ENCODE peak calls at places on chromosome 14, in six cellular contexts. E is dermis microvascular lymphatic vessel endothelial cell, D is NCI-H1105, U is ELR, G is naive B cell, V is fibroblast of gingiva. Z is an unnamed sample.

GRCh38 chr14:105918496-105919262 is 392.3 kb downstream of the TMEM121 start:
- DNase-seq in G (no peak), E (no peak), D (no peak), U (no peak), V (no peak), Z (no peak)

GRCh38 chr14:90675399-90675798 is 140.8 kb downstream of the TTC7B start:
- DNase-seq in U (peak), G (no peak), V (peak), E (no peak), D (no peak), Z (no peak)

GRCh38 chr14:42911642-42912041 is 1305.0 kb downstream of the LRFN5 start:
- DNase-seq in D (no peak), G (no peak), V (peak), E (no peak), U (peak), Z (no peak)

GRCh38 chr14:73713206-73713803 is 879 bp downstream of the PNMA1 start:
- DNase-seq in V (no peak), U (no peak), G (no peak), E (no peak), D (no peak), Z (no peak)

GRCh38 chr14:61511558-61511924 is 183.8 kb upstream of the HIF1A start:
- DNase-seq in G (no peak), D (no peak), E (no peak), V (no peak), U (no peak), Z (no peak)

GRCh38 chr14:41606249-41607118 is at the start of gene LRFN5:
- DNase-seq in G (no peak), U (peak), V (peak), D (peak), E (no peak), Z (no peak)

GRCh38 chr14:50363734-50364113 is 33.0 kb downstream of the CDKL1 start:
- DNase-seq in G (peak), V (peak), U (peak), D (no peak), E (no peak), Z (peak)

GRCh38 chr14:72904840-72905561 is 11.1 kb upstream of the DPF3 start:
- DNase-seq in U (peak), G (peak), V (peak), D (peak), E (no peak), Z (peak)

GRCh38 chr14:22251090-22251489 is 337.9 kb downstream of the DAD1 start:
- DNase-seq in D (no peak), E (no peak), V (no peak), G (no peak), U (no peak), Z (no peak)

GRCh38 chr14:24674204-24674970 is 40.4 kb upstream of the GZMB start:
- DNase-seq in E (no peak), G (peak), U (no peak), V (no peak), D (no peak), Z (peak)

GRCh38 chr14:74488788-74489397 is 4.2 kb downstream of the NPC2 start:
- DNase-seq in V (no peak), U (peak), E (no peak), D (no peak), G (no peak), Z (no peak)

GRCh38 chr14:95761436-95761835 is 47.5 kb upstream of the TCL1A start:
- DNase-seq in D (no peak), E (no peak), U (no peak), V (no peak), G (no peak), Z (no peak)

GRCh38 chr14:68084256-68084655 is 264.7 kb downstream of the RAD51B start:
- DNase-seq in V (peak), U (peak), E (peak), D (no peak), G (no peak), Z (no peak)

GRCh38 chr14:101242442-101243385 is 318.6 kb upstream of the DIO3 start:
- DNase-seq in U (no peak), V (no peak), D (no peak), G (no peak), E (no peak), Z (no peak)

GRCh38 chr14:24321212-24321975 is 10.1 kb downstream of the LTB4R start:
- DNase-seq in U (no peak), V (no peak), D (no peak), G (no peak), E (no peak), Z (no peak)

Z was measured in activated T-helper 1 cell treated with Interleukin-2 at 50 U/mL for 16 hours.